ENCODE peak calls at places on chromosomes 11 and 22, in four cellular contexts. P is A549, W is HepG2, J is K562. B is an unnamed sample.

GRCh38 chr11:63901660-63902059 is 15.3 kb downstream of the RCOR2 start:
- DNase-seq in P (peak), W (no peak), J (no peak), B (no peak)

GRCh38 chr22:46941958-46942815 is 179.7 kb downstream of the TBC1D22A start:
- DNase-seq in P (no peak), W (no peak), J (no peak), B (no peak)

GRCh38 chr11:107741044-107741823 is 29.4 kb upstream of the SLN start:
- DNase-seq in P (peak), W (peak), J (peak), B (no peak)

GRCh38 chr11:32006799-32007388 is 84.0 kb upstream of the RCN1 start:
- DNase-seq in P (peak), W (peak), J (peak), B (peak)

GRCh38 chr11:121418625-121419114 is 33.4 kb upstream of the SORL1 start:
- DNase-seq in P (no peak), W (no peak), J (no peak), B (no peak)

GRCh38 chr11:89495951-89496350 is 4.8 kb upstream of the NOX4 start:
- DNase-seq in P (peak), W (no peak), J (no peak), B (peak)

GRCh38 chr11:130847517-130847916 is 68.8 kb downstream of the SNX19 start:
- DNase-seq in P (peak), W (peak), J (no peak), B (no peak)

GRCh38 chr22:39721456-39722325 is 151.1 kb downstream of the CACNA1I start:
- DNase-seq in P (no peak), W (no peak), J (no peak), B (no peak)

GRCh38 chr11:106461839-106462545 is 384.5 kb downstream of the AASDHPPT start:
- DNase-seq in P (peak), W (peak), J (no peak), B (no peak)

GRCh38 chr11:110777765-110778164 is 65.5 kb upstream of the ARHGAP20 start:
- DNase-seq in P (no peak), W (no peak), J (no peak), B (no peak)

GRCh38 chr11:45169310-45170072 is 23.1 kb downstream of the PRDM11 start:
- DNase-seq in P (no peak), W (no peak), J (no peak), B (no peak)

GRCh38 chr11:91947215-91947614 is 277.4 kb upstream of the FAT3 start:
- DNase-seq in P (no peak), W (no peak), J (peak), B (no peak)

GRCh38 chr22:35349704-35350538 is 31.0 kb upstream of the HMOX1 start:
- DNase-seq in P (no peak), W (no peak), J (no peak), B (no peak)

GRCh38 chr11:94131363-94132115 is 2.9 kb downstream of the PANX1 start:
- DNase-seq in P (no peak), W (no peak), J (peak), B (no peak)

GRCh38 chr11:28529540-28530410 is 421.6 kb downstream of the METTL15 start:
- DNase-seq in P (peak), W (peak), J (peak), B (no peak)

GRCh38 chr11:13577881-13578280 is 82.1 kb upstream of the PTH start:
- DNase-seq in P (no peak), W (no peak), J (peak), B (no peak)

GRCh38 chr11:66101055-66101454 is 31.0 kb downstream of the PACS1 start:
- DNase-seq in P (no peak), W (no peak), J (no peak), B (no peak)

GRCh38 chr22:44845191-44845590 is 92.8 kb downstream of the ARHGAP8 start:
- DNase-seq in P (no peak), W (no peak), J (no peak), B (no peak)

GRCh38 chr11:70506986-70507385 is 108.7 kb downstream of the CTTN start:
- DNase-seq in P (no peak), W (no peak), J (no peak), B (no peak)

GRCh38 chr11:102268083-102268984 is 49.0 kb upstream of the BIRC3 start:
- DNase-seq in P (peak), W (peak), J (peak), B (peak)

GRCh38 chr11:77084581-77085191 is 17.9 kb downstream of the CAPN5 start:
- DNase-seq in P (no peak), W (no peak), J (no peak), B (no peak)

GRCh38 chr11:17590463-17590862 is 43.4 kb downstream of the OTOG start:
- DNase-seq in P (no peak), W (no peak), J (no peak), B (peak)

GRCh38 chr11:8566613-8567210 is 27.3 kb downstream of the STK33 start:
- DNase-seq in P (peak), W (peak), J (peak), B (no peak)

GRCh38 chr11:78166832-78167469 is 21.5 kb downstream of the KCTD21 start:
- DNase-seq in P (no peak), W (no peak), J (peak), B (no peak)

GRCh38 chr11:110763249-110764011 is 51.2 kb upstream of the ARHGAP20 start:
- DNase-seq in P (no peak), W (peak), J (no peak), B (no peak)

GRCh38 chr11:96964661-96965060 is 574.8 kb downstream of the JRKL start:
- DNase-seq in P (peak), W (peak), J (peak), B (no peak)

GRCh38 chr11:75203138-75203537 is 37.4 kb upstream of the TPBGL start:
- DNase-seq in P (no peak), W (no peak), J (no peak), B (no peak)

GRCh38 chr11:19938051-19938856 is 222.0 kb downstream of the DBX1 start:
- DNase-seq in P (peak), W (peak), J (peak), B (peak)

GRCh38 chr11:30218278-30218677 is 12.5 kb upstream of the FSHB start:
- DNase-seq in P (no peak), W (no peak), J (no peak), B (no peak)

GRCh38 chr22:32723632-32724031 is 77.9 kb upstream of the TIMP3 start:
- DNase-seq in P (no peak), W (no peak), J (peak), B (no peak)

GRCh38 chr11:46375392-46376101 is 5.9 kb upstream of the MDK start:
- DNase-seq in P (no peak), W (no peak), J (no peak), B (no peak)

GRCh38 chr11:20739004-20739612 is 69.7 kb downstream of the NELL1 start:
- DNase-seq in P (no peak), W (no peak), J (no peak), B (no peak)

GRCh38 chr22:24416095-24416494 is 11.3 kb upstream of the ADORA2A start:
- DNase-seq in P (no peak), W (no peak), J (no peak), B (no peak)

DNA sequence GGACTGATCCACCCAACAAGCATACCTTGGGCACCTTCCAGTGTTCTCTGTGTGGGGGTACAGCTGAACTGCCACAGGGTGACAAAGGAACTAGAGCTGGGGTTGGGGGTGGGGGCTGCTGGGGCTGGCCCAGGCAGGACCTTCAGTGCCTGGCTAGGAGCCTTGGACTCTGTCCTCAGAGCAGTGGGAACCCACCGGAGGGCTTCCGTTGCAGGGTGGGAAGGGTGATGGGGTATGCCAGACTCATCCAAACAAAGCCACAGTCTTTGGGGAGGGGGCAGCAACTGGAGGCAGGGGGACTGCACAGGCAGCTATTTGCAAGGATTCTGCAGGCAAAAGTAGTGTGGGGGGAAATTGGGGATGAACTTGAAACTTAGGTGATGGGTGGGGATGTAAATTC is 35.7 kb upstream of the CLDN5 start:
- DNase-seq in P (no peak), W (no peak), J (no peak), B (no peak)
- TF ChIP-seq HMGXB4 in P (no peak), W (no peak), J (no peak), B (no peak)

GRCh38 chr11:62846177-62846576 is 6.8 kb upstream of the WDR74 start:
- DNase-seq in P (no peak), W (peak), J (no peak), B (no peak)

GRCh38 chr11:62841361-62842170 is 2.2 kb upstream of the WDR74 start:
- DNase-seq in P (peak), W (peak), J (peak), B (peak)

GRCh38 chr11:62839050-62840015 is at the start of gene WDR74:
- DNase-seq in P (peak), W (peak), J (peak), B (peak)

GRCh38 chr11:62844154-62844553 is 4.8 kb upstream of the WDR74 start:
- DNase-seq in P (no peak), W (no peak), J (no peak), B (no peak)

DNA sequence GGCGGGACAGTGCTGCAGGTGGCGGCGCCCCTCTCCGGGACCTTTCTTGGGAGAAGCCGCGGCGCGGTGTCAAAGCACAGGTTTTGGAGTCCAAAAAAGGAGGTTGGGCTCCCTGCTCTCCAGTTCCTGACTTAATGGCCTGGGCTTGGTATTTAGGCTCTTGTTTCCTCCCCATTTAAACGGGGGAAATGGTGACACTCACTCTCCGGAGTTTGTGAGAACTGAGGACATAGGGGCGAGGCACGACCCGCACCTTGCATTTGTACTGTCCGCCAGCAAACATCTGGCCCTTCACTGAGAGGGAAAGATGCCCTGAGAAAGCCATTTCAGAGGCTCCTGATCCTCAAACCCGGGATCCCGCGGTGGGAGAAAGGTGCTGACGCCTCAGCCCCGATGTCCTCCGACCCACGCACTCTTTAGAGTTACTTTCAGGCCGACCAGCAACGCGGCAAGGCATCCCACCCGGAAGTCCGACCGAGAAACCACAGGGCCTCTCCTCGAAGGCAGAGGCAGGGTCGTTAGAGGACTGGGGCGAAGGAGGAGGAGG is 2.9 kb upstream of the WDR74 start:
- DNase-seq in P (no peak), W (no peak), J (no peak), B (peak)
- TF ChIP-seq HMGXB4 in P (no peak), W (no peak), J (no peak), B (peak)

GRCh38 chr11:60706931-60707330 is 7.5 kb downstream of the MS4A8 start:
- DNase-seq in P (no peak), W (no peak), J (no peak), B (no peak)

GRCh38 chr11:60711316-60711715 is 11.9 kb downstream of the MS4A8 start:
- DNase-seq in P (no peak), W (no peak), J (no peak), B (no peak)

GRCh38 chr11:60705895-60706294 is 6.5 kb downstream of the MS4A8 start:
- DNase-seq in P (no peak), W (no peak), J (no peak), B (no peak)

GRCh38 chr11:60710482-60710881 is 11.1 kb downstream of the MS4A8 start:
- DNase-seq in P (peak), W (no peak), J (peak), B (peak)
- TF ChIP-seq HMGXB4 in P (no peak), W (no peak), J (no peak), B (no peak)

DNA sequence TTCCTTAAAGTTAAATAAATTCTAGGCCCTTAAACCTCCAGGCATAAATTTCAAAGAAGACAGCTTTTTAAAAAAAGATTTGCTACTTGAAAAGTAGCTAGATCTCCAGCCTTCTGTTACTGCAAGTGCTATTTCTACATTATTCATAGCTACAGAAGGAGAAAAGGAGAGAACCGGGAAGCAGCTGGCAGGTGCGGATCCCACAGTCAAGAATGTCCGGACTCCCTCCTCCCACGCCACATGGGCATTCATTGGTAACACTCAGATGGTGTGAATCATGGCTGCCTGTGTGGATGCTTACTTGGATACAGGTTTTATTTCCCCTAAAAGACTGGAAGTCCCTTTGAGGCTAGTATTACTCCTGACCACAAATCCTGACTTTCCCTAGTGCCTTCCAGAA is 39.5 kb upstream of the YPEL1 start:
- DNase-seq in P (no peak), W (no peak), J (no peak), B (no peak)
- TF ChIP-seq HMGXB4 in P (no peak), W (no peak), J (no peak), B (no peak)

DNA sequence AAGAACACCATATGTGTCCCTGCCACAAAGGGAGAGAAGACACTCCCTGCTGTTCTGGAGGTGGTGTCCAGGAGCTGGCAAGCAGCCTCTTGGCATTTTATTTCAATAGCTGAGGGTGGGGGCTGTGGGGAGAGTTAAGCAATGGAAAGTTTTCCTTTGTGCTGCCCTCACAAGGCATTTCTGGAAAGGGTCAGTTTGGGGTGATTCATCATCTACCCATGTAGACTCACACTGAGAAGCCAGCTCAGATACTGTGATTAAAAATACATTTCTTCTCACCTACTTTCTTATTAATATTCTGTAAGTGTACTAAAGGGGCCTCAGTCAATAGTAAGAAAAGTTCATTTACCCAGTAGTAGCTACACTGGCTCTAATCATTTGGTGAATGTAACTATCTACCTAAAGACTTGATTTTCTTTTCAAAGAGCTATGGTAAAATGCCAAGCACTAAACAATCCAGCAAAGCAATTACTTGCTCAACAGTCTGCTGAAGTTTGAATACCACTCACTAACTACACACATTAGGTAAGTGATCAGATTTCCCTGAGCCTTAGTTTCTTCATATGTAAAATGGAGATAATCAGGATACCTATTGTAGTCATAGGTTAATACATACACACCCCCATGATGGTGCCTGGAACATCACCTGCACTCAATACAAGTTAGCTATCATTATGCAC is 55.1 kb downstream of the SLC1A2 start:
- DNase-seq in P (peak), W (no peak), J (no peak), B (no peak)
- TF ChIP-seq HMGXB4 in P (no peak), W (no peak), J (no peak), B (no peak)

DNA sequence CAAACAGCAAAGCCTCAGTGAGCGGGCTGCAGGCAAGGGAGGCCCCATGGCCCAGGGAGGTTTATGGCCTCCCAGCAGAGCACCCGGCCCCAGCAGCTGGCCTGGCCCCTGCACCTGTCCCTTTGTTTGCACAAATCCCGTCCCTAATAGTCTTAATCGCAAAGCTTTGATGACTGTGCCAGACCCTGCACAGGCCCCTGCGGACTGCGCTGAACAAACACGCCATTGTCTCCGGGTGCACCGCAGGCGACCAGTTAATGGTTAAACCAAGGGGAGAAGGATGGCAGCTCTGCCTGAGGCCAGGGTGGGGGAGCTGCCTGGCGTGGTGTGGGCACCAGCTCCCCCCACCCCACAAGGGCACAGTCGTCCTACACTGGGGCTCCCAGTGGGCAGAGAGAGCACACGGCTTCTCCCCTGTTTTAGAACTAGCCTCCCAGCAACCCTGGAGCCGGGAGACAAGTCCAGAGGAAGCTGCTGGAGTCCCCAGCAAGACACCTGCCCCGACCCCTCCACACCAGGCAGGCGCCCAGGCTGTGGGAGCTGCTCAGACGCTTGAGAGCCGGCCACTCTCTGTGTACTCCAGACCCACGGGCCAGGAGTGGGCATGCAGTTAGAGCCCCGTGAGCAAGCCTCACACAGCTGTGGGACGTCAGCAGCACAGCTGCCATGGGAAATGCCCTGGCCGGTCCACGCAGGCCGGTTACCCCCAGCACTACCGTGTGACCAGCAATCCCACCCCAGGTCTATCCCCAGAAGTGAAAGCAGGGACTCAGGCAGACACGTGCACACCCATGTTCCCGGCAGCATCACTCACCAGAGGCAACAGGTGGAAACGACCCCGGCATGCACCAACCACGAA is 39.7 kb upstream of the TH start:
- DNase-seq in P (peak), W (peak), J (no peak), B (no peak)
- TF ChIP-seq HMGXB4 in P (no peak), W (peak), J (no peak), B (no peak)